ENCODE peak calls at places on chromosomes 11 and 22, in ten cellular contexts. N, Y, S, D, I, O, K, Q, E and R are unnamed samples.

GRCh38 chr11:100581318-100581717 is 105.8 kb upstream of the ARHGAP42 start:
- DNase-seq in N (no peak), Y (peak), S (no peak), D (no peak), I (no peak), O (no peak), K (no peak), Q (no peak), E (no peak), R (no peak)

GRCh38 chr11:119684361-119685072 is 44.5 kb downstream of the NECTIN1 start:
- DNase-seq in N (no peak), Y (peak), S (no peak), D (peak), I (no peak), O (no peak), K (no peak), Q (no peak), E (peak), R (no peak)

GRCh38 chr11:70270877-70271634 is 566 bp downstream of the PPFIA1 start:
- DNase-seq in N (peak), Y (peak), S (peak), D (peak), I (no peak), O (peak), K (peak), Q (peak), E (peak), R (no peak)

GRCh38 chr22:49072996-49073645 is 754.6 kb downstream of the BRD1 start:
- DNase-seq in N (no peak), Y (no peak), S (no peak), D (no peak), I (no peak), O (no peak), K (no peak), Q (peak), E (no peak), R (no peak)

GRCh38 chr22:39170825-39171622 is 18.5 kb upstream of the CBX7 start:
- DNase-seq in N (peak), Y (peak), S (peak), D (peak), I (peak), O (peak), K (no peak), Q (peak), E (peak), R (peak)

GRCh38 chr11:27350503-27350902 is 12.5 kb downstream of the CCDC34 start:
- DNase-seq in N (no peak), Y (no peak), S (no peak), D (peak), I (no peak), O (no peak), K (peak), Q (no peak), E (peak), R (no peak)

GRCh38 chr22:43014062-43014875 is 680 bp downstream of the PACSIN2 start:
- DNase-seq in N (peak), Y (no peak), S (peak), D (no peak), I (peak), O (peak), K (no peak), Q (peak), E (no peak), R (peak)

GRCh38 chr11:112087212-112087611 is 539 bp downstream of the SDHD start:
- DNase-seq in N (no peak), Y (no peak), S (no peak), D (no peak), I (no peak), O (no peak), K (no peak), Q (no peak), E (no peak), R (no peak)

GRCh38 chr11:26994579-26995210 is 783 bp downstream of the FIBIN start:
- DNase-seq in N (no peak), Y (no peak), S (peak), D (no peak), I (no peak), O (peak), K (no peak), Q (peak), E (peak), R (no peak)

GRCh38 chr11:112519749-112520148 is 259.1 kb upstream of the PLET1 start:
- DNase-seq in N (no peak), Y (no peak), S (no peak), D (no peak), I (no peak), O (no peak), K (no peak), Q (no peak), E (no peak), R (no peak)

GRCh38 chr11:37947816-37948215 is 1349.8 kb upstream of the RAG2 start:
- DNase-seq in N (no peak), Y (no peak), S (no peak), D (no peak), I (no peak), O (no peak), K (no peak), Q (no peak), E (no peak), R (no peak)

GRCh38 chr22:43279867-43280519 is 63.2 kb downstream of the SCUBE1 start:
- DNase-seq in N (no peak), Y (no peak), S (no peak), D (no peak), I (no peak), O (no peak), K (no peak), Q (no peak), E (no peak), R (no peak)

GRCh38 chr11:9755561-9755960 is 91.7 kb downstream of the SWAP70 start:
- DNase-seq in N (no peak), Y (peak), S (no peak), D (peak), I (no peak), O (no peak), K (peak), Q (no peak), E (peak), R (no peak)

GRCh38 chr11:114684636-114685035 is 6.3 kb downstream of the NXPE2 start:
- DNase-seq in N (no peak), Y (no peak), S (no peak), D (no peak), I (no peak), O (no peak), K (no peak), Q (no peak), E (no peak), R (no peak)

GRCh38 chr11:9601041-9601875 is 27.8 kb downstream of the WEE1 start:
- DNase-seq in N (no peak), Y (peak), S (no peak), D (peak), I (peak), O (peak), K (no peak), Q (no peak), E (peak), R (peak)

GRCh38 chr11:58227956-58228615 is 632 bp downstream of the OR10Q1 start:
- DNase-seq in N (no peak), Y (no peak), S (no peak), D (no peak), I (no peak), O (no peak), K (no peak), Q (no peak), E (no peak), R (no peak)

GRCh38 chr11:72354356-72355115 is 79.8 kb downstream of the CLPB start:
- DNase-seq in N (no peak), Y (no peak), S (no peak), D (peak), I (no peak), O (peak), K (no peak), Q (no peak), E (no peak), R (no peak)

GRCh38 chr22:38213319-38214247 is 11.8 kb downstream of the MAFF start:
- DNase-seq in N (no peak), Y (no peak), S (no peak), D (peak), I (no peak), O (no peak), K (no peak), Q (no peak), E (no peak), R (no peak)

GRCh38 chr11:17538731-17539130 is 5.5 kb downstream of the USH1C start:
- DNase-seq in N (no peak), Y (no peak), S (no peak), D (no peak), I (no peak), O (no peak), K (no peak), Q (no peak), E (no peak), R (no peak)

GRCh38 chr11:14041040-14041439 is 78.5 kb downstream of the SPON1 start:
- DNase-seq in N (no peak), Y (no peak), S (no peak), D (no peak), I (no peak), O (no peak), K (no peak), Q (no peak), E (no peak), R (no peak)

GRCh38 chr22:41576877-41577276 is 12.8 kb downstream of the PMM1 start:
- DNase-seq in N (peak), Y (peak), S (peak), D (peak), I (no peak), O (peak), K (no peak), Q (no peak), E (peak), R (peak)

GRCh38 chr11:131760191-131760951 is 390.0 kb downstream of the NTM start:
- DNase-seq in N (no peak), Y (peak), S (no peak), D (peak), I (no peak), O (peak), K (no peak), Q (no peak), E (peak), R (no peak)

GRCh38 chr11:24249921-24250320 is 246.9 kb upstream of the LUZP2 start:
- DNase-seq in N (no peak), Y (no peak), S (no peak), D (no peak), I (no peak), O (no peak), K (no peak), Q (no peak), E (no peak), R (no peak)

GRCh38 chr11:8459711-8460399 is 134.2 kb downstream of the STK33 start:
- DNase-seq in N (no peak), Y (no peak), S (no peak), D (no peak), I (no peak), O (no peak), K (no peak), Q (no peak), E (no peak), R (no peak)

GRCh38 chr11:65325435-65325834 is 8.2 kb upstream of the DPF2 start:
- DNase-seq in N (no peak), Y (no peak), S (no peak), D (no peak), I (no peak), O (no peak), K (no peak), Q (no peak), E (no peak), R (no peak)

GRCh38 chr11:88036701-88037100 is 138.5 kb downstream of the RAB38 start:
- DNase-seq in N (no peak), Y (no peak), S (no peak), D (no peak), I (no peak), O (no peak), K (no peak), Q (no peak), E (no peak), R (no peak)

GRCh38 chr11:110481523-110481922 is 51.8 kb downstream of the FDX1 start:
- DNase-seq in N (no peak), Y (no peak), S (no peak), D (no peak), I (no peak), O (no peak), K (no peak), Q (no peak), E (no peak), R (no peak)

GRCh38 chr11:98565311-98565710 is 455.4 kb upstream of the CNTN5 start:
- DNase-seq in N (no peak), Y (no peak), S (no peak), D (no peak), I (no peak), O (no peak), K (no peak), Q (no peak), E (no peak), R (no peak)

DNA sequence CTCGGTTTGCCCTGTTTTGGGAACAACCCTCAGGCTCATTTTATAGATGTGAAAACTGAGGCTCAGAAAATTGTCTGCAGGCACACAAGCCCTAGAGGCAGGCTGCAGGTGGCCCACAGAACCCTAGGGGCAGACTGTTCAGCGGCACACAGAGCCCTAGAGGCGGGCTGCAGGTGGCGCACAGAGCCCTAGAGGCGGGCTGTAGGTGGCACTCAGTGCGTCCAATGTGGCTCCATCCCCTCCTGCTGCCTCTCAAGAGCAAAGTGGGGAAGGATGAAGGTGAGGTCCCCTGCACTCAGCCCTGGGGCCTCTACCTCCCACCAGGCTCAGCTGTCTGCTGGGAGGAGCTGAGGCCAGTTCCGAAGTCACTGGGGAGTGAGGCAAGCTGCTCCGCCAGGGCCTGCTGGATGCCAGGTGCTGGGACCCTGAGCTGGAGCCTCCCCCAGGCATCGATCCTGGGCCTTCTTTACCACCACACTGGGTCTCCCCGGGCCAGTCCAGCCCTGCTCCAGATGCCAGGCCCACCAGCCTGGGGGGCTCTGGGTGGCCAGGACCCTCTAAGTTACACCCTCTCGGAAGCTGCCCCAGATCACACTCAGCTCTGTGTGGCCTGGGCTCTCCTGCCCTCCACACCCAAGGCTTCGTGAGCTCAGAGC is 2.3 kb downstream of the ACY3 start:
- DNase-seq in N (no peak), Y (no peak), S (peak), D (no peak), I (peak), O (peak), K (no peak), Q (peak), E (no peak), R (peak)
- TF ChIP-seq CTCF in N (no peak), Y (no peak), S (no peak), D (no peak), I (peak), O (peak), K (peak), Q (no peak), E (no peak), R (peak)

GRCh38 chr22:19178659-19179471 is at the start of gene SLC25A1:
- DNase-seq in N (peak), Y (peak), S (peak), D (peak), I (peak), O (peak), K (no peak), Q (peak), E (peak), R (peak)

GRCh38 chr22:19177164-19178064 is 1.1 kb downstream of the SLC25A1 start:
- DNase-seq in N (no peak), Y (no peak), S (peak), D (no peak), I (no peak), O (no peak), K (no peak), Q (no peak), E (no peak), R (no peak)

GRCh38 chr22:19176732-19177131 is 1.8 kb downstream of the SLC25A1 start:
- DNase-seq in N (no peak), Y (no peak), S (no peak), D (no peak), I (no peak), O (no peak), K (no peak), Q (no peak), E (no peak), R (no peak)

GRCh38 chr22:19179472-19180048 is 1.0 kb upstream of the SLC25A1 start:
- DNase-seq in N (peak), Y (peak), S (peak), D (peak), I (no peak), O (peak), K (no peak), Q (peak), E (peak), R (peak)

GRCh38 chr22:19178065-19178658 is 374 bp downstream of the SLC25A1 start:
- DNase-seq in N (peak), Y (no peak), S (no peak), D (no peak), I (peak), O (no peak), K (no peak), Q (peak), E (no peak), R (peak)
- TF ChIP-seq CTCF in N (no peak), Y (no peak), S (no peak), D (no peak), I (no peak), O (no peak), K (no peak), Q (no peak), E (no peak), R (no peak)

DNA sequence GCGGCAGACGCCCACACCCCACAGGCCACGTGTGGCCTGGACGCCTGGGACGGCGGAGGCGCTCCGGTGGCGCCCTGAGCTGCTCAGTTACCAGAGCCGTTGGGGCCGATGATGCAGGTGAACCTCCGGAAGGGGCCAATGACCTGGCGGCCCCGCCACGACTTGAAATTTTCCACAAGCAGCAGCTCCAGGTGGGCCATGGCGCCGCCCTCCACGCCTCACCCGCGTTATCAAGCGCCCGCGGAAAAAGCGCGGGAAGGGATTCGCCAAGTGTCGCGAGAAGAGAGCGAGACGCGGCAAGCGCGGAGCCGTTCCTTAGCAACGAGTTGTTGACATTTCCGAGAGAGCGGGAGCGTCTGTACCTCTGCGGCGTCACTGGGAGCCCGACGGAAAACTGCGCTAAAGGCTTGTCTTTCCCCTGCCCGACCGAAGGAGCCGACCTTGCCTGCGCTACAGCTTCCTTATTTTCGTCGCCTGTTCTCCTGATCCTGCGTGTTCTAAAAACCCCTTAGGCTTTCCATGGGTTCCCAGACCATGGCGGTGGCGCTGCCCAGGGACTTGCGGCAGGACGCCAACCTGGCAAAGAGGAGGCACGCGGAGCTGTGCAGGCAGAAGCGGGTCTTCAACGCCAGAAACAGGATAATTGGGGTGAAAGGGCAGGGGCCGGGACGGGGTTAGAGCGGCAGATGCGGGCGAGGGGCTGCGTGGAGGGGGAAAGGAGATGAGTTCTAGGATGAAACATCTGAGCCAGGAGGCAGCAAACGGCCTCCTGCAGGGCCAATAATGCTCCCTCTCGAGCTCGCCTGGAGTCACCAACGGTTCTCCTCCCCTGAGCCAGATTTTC is at the start of the genes RIBC2 and SMC1B:
- DNase-seq in N (peak), Y (peak), S (peak), D (peak), I (peak), O (peak), K (no peak), Q (peak), E (peak), R (peak)
- TF ChIP-seq CTCF in N (no peak), Y (no peak), S (no peak), D (no peak), I (no peak), O (no peak), K (no peak), Q (no peak), E (peak), R (no peak)

DNA sequence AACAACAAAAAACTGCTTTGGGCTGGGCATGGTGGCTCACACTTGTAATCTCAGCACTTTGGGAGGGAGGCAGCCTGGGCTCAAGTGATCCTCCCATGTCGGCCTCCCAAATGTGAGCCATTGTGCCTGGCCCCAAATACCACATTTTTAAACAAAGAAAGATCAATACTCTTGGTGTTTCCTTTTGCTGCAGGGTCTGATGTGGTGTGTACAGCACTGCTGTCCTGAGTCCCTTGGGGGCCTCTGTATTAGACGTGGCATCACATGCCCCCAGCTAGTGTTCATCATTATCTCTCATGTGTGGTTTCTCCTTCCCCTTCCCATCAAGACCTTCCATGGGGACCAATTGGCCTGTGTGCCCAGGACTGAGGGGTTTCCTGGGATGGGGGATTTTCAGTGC is 20.5 kb upstream of the XBP1 start:
- DNase-seq in N (no peak), Y (no peak), S (no peak), D (no peak), I (no peak), O (no peak), K (no peak), Q (no peak), E (no peak), R (no peak)
- TF ChIP-seq CTCF in N (no peak), Y (no peak), S (no peak), D (no peak), I (no peak), O (no peak), K (no peak), Q (no peak), E (no peak), R (no peak)

GRCh38 chr11:2530855-2531200 is 86.0 kb downstream of the KCNQ1 start:
- DNase-seq in N (peak), Y (no peak), S (peak), D (no peak), I (no peak), O (no peak), K (no peak), Q (peak), E (no peak), R (no peak)
- TF ChIP-seq CTCF in N (no peak), Y (no peak), S (no peak), D (no peak), I (no peak), O (no peak), K (no peak), Q (no peak), E (no peak), R (no peak)

GRCh38 chr11:63508745-63509144 is 2.9 kb downstream of the LGALS12 start:
- DNase-seq in N (no peak), Y (no peak), S (no peak), D (no peak), I (no peak), O (no peak), K (no peak), Q (no peak), E (no peak), R (no peak)

GRCh38 chr11:63508009-63508408 is 2.1 kb downstream of the LGALS12 start:
- DNase-seq in N (peak), Y (no peak), S (no peak), D (no peak), I (no peak), O (peak), K (no peak), Q (peak), E (no peak), R (peak)

GRCh38 chr11:63512816-63513215 is 6.9 kb downstream of the LGALS12 start:
- DNase-seq in N (no peak), Y (no peak), S (no peak), D (no peak), I (no peak), O (no peak), K (no peak), Q (no peak), E (no peak), R (no peak)

GRCh38 chr11:63510360-63511130 is 4.7 kb downstream of the LGALS12 start:
- DNase-seq in N (peak), Y (no peak), S (no peak), D (peak), I (no peak), O (no peak), K (no peak), Q (peak), E (peak), R (no peak)

GRCh38 chr11:63511349-63511748 is 5.5 kb downstream of the LGALS12 start:
- DNase-seq in N (no peak), Y (no peak), S (no peak), D (no peak), I (no peak), O (no peak), K (no peak), Q (no peak), E (no peak), R (no peak)
- TF ChIP-seq CTCF in N (no peak), Y (no peak), S (no peak), D (no peak), I (no peak), O (no peak), K (no peak), Q (no peak), E (no peak), R (no peak)